ENCODE peak calls at places on chromosome 17, in four cellular contexts. L is endothelial cell of umbilical vein, G is esophagus muscularis mucosa, Z is HCT116. S is an unnamed sample.

GRCh38 chr17:2563061-2563460 is 30.4 kb upstream of the PAFAH1B1 start:
- DNase-seq in L (no peak), G (no peak), Z (no peak), S (no peak)

GRCh38 chr17:2239882-2240430 is 63.6 kb downstream of the SMG6 start:
- DNase-seq in L (peak), G (no peak), Z (no peak), S (peak)

GRCh38 chr17:50840311-50840851 is 5.0 kb downstream of the WFIKKN2 start:
- DNase-seq in L (no peak), G (no peak), Z (no peak), S (no peak)

GRCh38 chr17:34721326-34721725 is 141.9 kb downstream of the TMEM132E start:
- DNase-seq in L (no peak), G (no peak), Z (peak), S (no peak)

GRCh38 chr17:67221062-67221998 is 23.7 kb downstream of the HELZ start:
- DNase-seq in L (peak), G (no peak), Z (peak), S (no peak)

GRCh38 chr17:50477976-50478375 is 684 bp upstream of the RSAD1 start:
- DNase-seq in L (no peak), G (no peak), Z (no peak), S (no peak)

GRCh38 chr17:78661092-78661770 is 84.0 kb upstream of the DNAH17 start:
- DNase-seq in L (no peak), G (no peak), Z (no peak), S (no peak)

GRCh38 chr17:71117461-71117860 is 948.1 kb downstream of the KCNJ2 start:
- DNase-seq in L (no peak), G (no peak), Z (no peak), S (no peak)

GRCh38 chr17:8673621-8674020 is 43.1 kb upstream of the MYH10 start:
- DNase-seq in L (peak), G (no peak), Z (no peak), S (no peak)

GRCh38 chr17:43958953-43959352 is 5.2 kb upstream of the PYY start:
- DNase-seq in L (no peak), G (no peak), Z (no peak), S (no peak)

GRCh38 chr17:49522329-49522890 is 27.3 kb downstream of the NGFR start:
- DNase-seq in L (no peak), G (no peak), Z (no peak), S (no peak)

GRCh38 chr17:57211543-57211942 is 44.8 kb upstream of the MSI2 start:
- DNase-seq in L (peak), G (peak), Z (no peak), S (no peak)

GRCh38 chr17:38687291-38687690 is 12.5 kb upstream of the EPOP start:
- DNase-seq in L (peak), G (no peak), Z (no peak), S (no peak)

GRCh38 chr17:73187203-73187769 is 5.6 kb upstream of the COG1 start:
- DNase-seq in L (no peak), G (no peak), Z (no peak), S (peak)

GRCh38 chr17:35314415-35315216 is 58.8 kb downstream of the SLFN11 start:
- DNase-seq in L (no peak), G (no peak), Z (no peak), S (no peak)

GRCh38 chr17:82835766-82836512 is 3.9 kb downstream of the ZNF750 start:
- DNase-seq in L (no peak), G (no peak), Z (no peak), S (no peak)

GRCh38 chr17:13420294-13421277 is 181.1 kb downstream of the HS3ST3A1 start:
- DNase-seq in L (no peak), G (no peak), Z (no peak), S (peak)

GRCh38 chr17:35257080-35257701 is 14.3 kb downstream of the SLFN5 start:
- DNase-seq in L (peak), G (no peak), Z (peak), S (peak)

GRCh38 chr17:74192950-74193781 is 10.3 kb upstream of the RPL38 start:
- DNase-seq in L (no peak), G (no peak), Z (no peak), S (peak)

GRCh38 chr17:8869416-8869815 is 1.9 kb upstream of the PIK3R6 start:
- DNase-seq in L (no peak), G (no peak), Z (no peak), S (no peak)

GRCh38 chr17:12320286-12320685 is 299.6 kb downstream of the MAP2K4 start:
- DNase-seq in L (no peak), G (no peak), Z (no peak), S (no peak)

GRCh38 chr17:78323821-78324390 is 36.0 kb downstream of the SOCS3 start:
- DNase-seq in L (no peak), G (no peak), Z (no peak), S (no peak)

GRCh38 chr17:71760062-71760720 is 360.6 kb upstream of the SOX9 start:
- DNase-seq in L (no peak), G (no peak), Z (no peak), S (no peak)

GRCh38 chr17:69103557-69104233 is 38.0 kb downstream of the ABCA6 start:
- DNase-seq in L (no peak), G (no peak), Z (no peak), S (no peak)

GRCh38 chr17:54901230-54901847 is 687 bp downstream of the TOM1L1 start:
- DNase-seq in L (no peak), G (no peak), Z (peak), S (peak)

GRCh38 chr17:70181866-70182265 is 12.5 kb downstream of the KCNJ2 start:
- DNase-seq in L (peak), G (no peak), Z (no peak), S (no peak)

GRCh38 chr17:66542967-66543525 is 240.6 kb downstream of the PRKCA start:
- DNase-seq in L (peak), G (no peak), Z (no peak), S (no peak)

GRCh38 chr17:57597531-57598453 is 147.3 kb downstream of the CCDC182 start:
- DNase-seq in L (peak), G (no peak), Z (peak), S (peak)

GRCh38 chr17:78817123-78817522 is 23.5 kb downstream of the USP36 start:
- DNase-seq in L (no peak), G (no peak), Z (no peak), S (no peak)

GRCh38 chr17:45162022-45162687 is 480 bp downstream of the HEXIM2 start:
- DNase-seq in L (no peak), G (no peak), Z (no peak), S (no peak)

DNA sequence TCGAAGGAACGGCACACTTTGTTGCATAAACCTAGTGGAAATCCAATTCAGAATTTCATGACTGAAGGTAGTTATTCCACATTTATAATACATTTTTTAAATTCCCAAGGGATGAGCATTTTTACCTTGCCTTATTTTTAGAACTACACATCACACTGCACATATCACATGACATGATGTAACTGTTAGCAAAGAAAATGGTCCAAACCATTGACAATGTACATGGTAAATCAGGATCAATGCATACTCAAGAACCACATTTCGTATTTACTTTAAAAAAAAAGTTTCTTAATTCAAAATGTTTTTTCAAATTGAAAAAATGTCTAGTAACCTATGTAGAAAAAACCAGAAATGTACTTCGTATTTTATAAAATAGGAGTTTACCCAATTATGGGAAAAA is 2.5 kb downstream of the KANSL1 start:
- DNase-seq in L (no peak), G (no peak), Z (no peak), S (no peak)
- TF ChIP-seq POLR2AphosphoS5 in L (no peak), G (no peak), Z (no peak), S (no peak)

GRCh38 chr17:76453431-76453743 is 435 bp upstream of the UBE2O start:
- DNase-seq in L (no peak), G (no peak), Z (no peak), S (no peak)

GRCh38 chr17:76451480-76451879 is 1.5 kb downstream of the UBE2O start:
- DNase-seq in L (no peak), G (no peak), Z (no peak), S (no peak)

GRCh38 chr17:76452102-76452645 is 778 bp downstream of the UBE2O start:
- DNase-seq in L (no peak), G (no peak), Z (no peak), S (peak)

GRCh38 chr17:76449126-76449525 is 3.8 kb downstream of the UBE2O start:
- DNase-seq in L (no peak), G (no peak), Z (no peak), S (no peak)

DNA sequence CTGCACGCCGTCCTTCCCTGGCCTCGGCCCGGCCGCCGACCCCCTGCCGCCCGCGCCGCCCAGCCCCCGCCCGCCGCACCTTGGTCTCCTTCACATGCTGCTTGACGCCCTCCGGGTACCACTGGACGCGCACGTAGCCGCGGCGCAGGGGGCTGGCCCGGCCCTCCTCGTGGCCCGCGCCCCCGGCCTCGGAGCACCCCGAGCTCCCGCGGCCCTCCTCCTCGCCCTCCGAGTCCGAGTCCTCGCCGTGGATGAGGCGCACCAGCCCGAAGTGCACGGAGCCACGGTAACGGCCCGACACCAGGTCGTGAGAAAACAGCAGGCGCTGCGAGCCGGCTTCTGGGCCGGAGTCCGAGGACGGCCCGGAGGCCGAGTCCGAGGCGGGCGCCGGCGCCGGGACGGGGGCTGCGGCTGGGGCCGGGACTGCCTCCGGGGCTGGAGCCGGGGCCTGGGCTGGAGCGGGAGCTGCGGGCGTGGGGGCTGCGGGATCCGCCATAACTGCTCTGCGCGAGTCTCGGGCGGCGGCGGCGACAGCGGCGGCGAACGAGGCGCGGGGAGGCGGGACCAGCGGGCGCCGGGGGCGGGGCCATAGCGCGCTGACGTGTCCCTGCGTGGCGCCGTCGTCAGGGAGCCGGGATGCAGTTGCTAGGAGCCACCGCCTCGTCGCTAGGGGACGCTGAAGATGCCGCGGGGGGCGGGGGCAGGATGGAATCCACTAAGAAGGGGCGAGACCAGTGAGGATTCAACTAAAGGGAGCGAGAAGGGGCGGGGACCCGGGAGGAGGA is at the start of gene UBE2O:
- DNase-seq in L (peak), G (peak), Z (peak), S (peak)
- TF ChIP-seq CTCF in L (peak), G (peak), Z (no peak), S (peak)

GRCh38 chr17:47917581-47917980 is 21.5 kb downstream of the SP2 start:
- DNase-seq in L (no peak), G (no peak), Z (no peak), S (no peak)
- TF ChIP-seq POLR2AphosphoS5 in L (no peak), G (no peak), Z (no peak), S (no peak)

GRCh38 chr17:79923974-79924638 is 84.9 kb upstream of the CBX4 start:
- DNase-seq in L (peak), G (no peak), Z (peak), S (peak)
- TF ChIP-seq CTCF in L (peak), G (peak), Z (peak), S (peak)